ENCODE peak calls at places on chromosomes 5 and 9, in eight cellular contexts. J is cardiac fibroblast; Y is non-pigmented ciliary epithelial cell; N is NB4; A is activated effector memory CD4-positive, alpha-beta T cell treated with Interleukin-2 at 50 U/mL for 16 hours; O is GM19239; H is HFFc6; F is central memory CD4-positive, alpha-beta T cell. B is an unnamed sample.

GRCh38 chr5:39608024-39608423 is 183.2 kb upstream of the DAB2 start:
- DNase-seq in J (no peak), Y (no peak), N (peak), A (no peak), O (no peak), H (no peak), F (no peak), B (no peak)

GRCh38 chr9:127654619-127655018 is 42.5 kb downstream of the STXBP1 start:
- DNase-seq in J (peak), Y (no peak), N (no peak), A (no peak), O (no peak), H (no peak), F (no peak), B (no peak)

GRCh38 chr5:43643750-43644149 is 40.8 kb downstream of the NNT start:
- DNase-seq in J (no peak), Y (no peak), N (no peak), A (no peak), O (no peak), H (no peak), F (no peak), B (no peak)

GRCh38 chr9:34710023-34710422 is at the start of gene CCL21:
- DNase-seq in J (peak), Y (no peak), N (peak), A (no peak), O (no peak), H (no peak), F (no peak), B (no peak)

GRCh38 chr5:42898760-42899159 is 87.1 kb upstream of the SELENOP start:
- DNase-seq in J (no peak), Y (no peak), N (no peak), A (no peak), O (no peak), H (no peak), F (no peak), B (no peak)

GRCh38 chr5:108266235-108266634 is 115.7 kb downstream of the FBXL17 start:
- DNase-seq in J (peak), Y (no peak), N (peak), A (no peak), O (no peak), H (no peak), F (no peak), B (no peak)

GRCh38 chr9:89484475-89485404 is 13.2 kb downstream of the SEMA4D start:
- DNase-seq in J (no peak), Y (no peak), N (peak), A (no peak), O (no peak), H (no peak), F (no peak), B (no peak)

GRCh38 chr5:156715287-156715686 is 134.8 kb upstream of the PPP1R2B start:
- DNase-seq in J (no peak), Y (no peak), N (no peak), A (no peak), O (no peak), H (no peak), F (no peak), B (no peak)

GRCh38 chr5:114561415-114561814 is 199.5 kb downstream of the KCNN2 start:
- DNase-seq in J (no peak), Y (no peak), N (no peak), A (no peak), O (no peak), H (no peak), F (no peak), B (no peak)

GRCh38 chr5:178273665-178274541 is 41.3 kb upstream of the PHYKPL start:
- DNase-seq in J (peak), Y (no peak), N (no peak), A (no peak), O (no peak), H (no peak), F (no peak), B (no peak)

GRCh38 chr9:86141843-86142242 is 42.5 kb upstream of the GOLM1 start:
- DNase-seq in J (no peak), Y (no peak), N (no peak), A (no peak), O (no peak), H (no peak), F (no peak), B (no peak)